ENCODE peak calls at places on chromosomes 2 and 18, in eight cellular contexts. One of them, this sample, is unnamed.

GRCh38 chr18:3346487-3346886 is 84.6 kb downstream of the MYL12B start:
- DNase-seq in RWPE1: no peak
- DNase-seq in NCI-H2029 treated with DMSO at 0.1 percent for 48 hours: no peak
- DNase-seq in NCI-H1092: no peak
- DNase-seq in SHP77 treated with DMSO at 0.1 percent for 48 hours: no peak
- DNase-seq in kidney epithelial cell: no peak
- DNase-seq in AG04450: no peak
- DNase-seq in memory B cell: no peak
- DNase-seq in this sample: no peak

GRCh38 chr2:25894135-25894830 is 16.0 kb upstream of the ASXL2 start:
- DNase-seq in RWPE1: no peak
- DNase-seq in NCI-H2029 treated with DMSO at 0.1 percent for 48 hours: peak
- DNase-seq in NCI-H1092: no peak
- DNase-seq in SHP77 treated with DMSO at 0.1 percent for 48 hours: no peak
- DNase-seq in kidney epithelial cell: no peak
- DNase-seq in AG04450: no peak
- DNase-seq in memory B cell: no peak
- DNase-seq in this sample: no peak

GRCh38 chr2:237861-238260 is 26.0 kb downstream of the SH3YL1 start:
- DNase-seq in RWPE1: no peak
- DNase-seq in NCI-H2029 treated with DMSO at 0.1 percent for 48 hours: no peak
- DNase-seq in NCI-H1092: no peak
- DNase-seq in SHP77 treated with DMSO at 0.1 percent for 48 hours: no peak
- DNase-seq in kidney epithelial cell: no peak
- DNase-seq in AG04450: no peak
- DNase-seq in memory B cell: no peak
- DNase-seq in this sample: no peak

GRCh38 chr2:153163055-153163454 is 315.5 kb downstream of the RPRM start:
- DNase-seq in RWPE1: no peak
- DNase-seq in NCI-H2029 treated with DMSO at 0.1 percent for 48 hours: peak
- DNase-seq in NCI-H1092: peak
- DNase-seq in SHP77 treated with DMSO at 0.1 percent for 48 hours: no peak
- DNase-seq in kidney epithelial cell: peak
- DNase-seq in AG04450: no peak
- DNase-seq in memory B cell: no peak
- DNase-seq in this sample: no peak

GRCh38 chr2:54568876-54569298 is 112.8 kb downstream of the SPTBN1 start:
- DNase-seq in RWPE1: no peak
- DNase-seq in NCI-H2029 treated with DMSO at 0.1 percent for 48 hours: no peak
- DNase-seq in NCI-H1092: no peak
- DNase-seq in SHP77 treated with DMSO at 0.1 percent for 48 hours: no peak
- DNase-seq in kidney epithelial cell: no peak
- DNase-seq in AG04450: no peak
- DNase-seq in memory B cell: no peak
- DNase-seq in this sample: no peak

GRCh38 chr2:60453301-60453700 is 100.2 kb downstream of the BCL11A start:
- DNase-seq in RWPE1: no peak
- DNase-seq in NCI-H2029 treated with DMSO at 0.1 percent for 48 hours: no peak
- DNase-seq in NCI-H1092: no peak
- DNase-seq in SHP77 treated with DMSO at 0.1 percent for 48 hours: no peak
- DNase-seq in kidney epithelial cell: no peak
- DNase-seq in AG04450: no peak
- DNase-seq in memory B cell: no peak
- DNase-seq in this sample: no peak

GRCh38 chr2:30939354-30939753 is 132.1 kb upstream of the CAPN13 start:
- DNase-seq in RWPE1: no peak
- DNase-seq in NCI-H2029 treated with DMSO at 0.1 percent for 48 hours: no peak
- DNase-seq in NCI-H1092: no peak
- DNase-seq in SHP77 treated with DMSO at 0.1 percent for 48 hours: no peak
- DNase-seq in kidney epithelial cell: no peak
- DNase-seq in AG04450: no peak
- DNase-seq in memory B cell: no peak
- DNase-seq in this sample: no peak

GRCh38 chr2:237208373-237209045 is 122.8 kb downstream of the COPS8 start:
- DNase-seq in RWPE1: no peak
- DNase-seq in NCI-H2029 treated with DMSO at 0.1 percent for 48 hours: no peak
- DNase-seq in NCI-H1092: no peak
- DNase-seq in SHP77 treated with DMSO at 0.1 percent for 48 hours: no peak
- DNase-seq in kidney epithelial cell: no peak
- DNase-seq in AG04450: no peak
- DNase-seq in memory B cell: no peak
- DNase-seq in this sample: no peak

GRCh38 chr2:236287656-236288055 is 23.4 kb upstream of the ASB18 start:
- DNase-seq in RWPE1: no peak
- DNase-seq in NCI-H2029 treated with DMSO at 0.1 percent for 48 hours: no peak
- DNase-seq in NCI-H1092: no peak
- DNase-seq in SHP77 treated with DMSO at 0.1 percent for 48 hours: no peak
- DNase-seq in kidney epithelial cell: no peak
- DNase-seq in AG04450: no peak
- DNase-seq in memory B cell: no peak
- DNase-seq in this sample: no peak

GRCh38 chr2:68282814-68283812 is 30.8 kb upstream of the PPP3R1 start:
- DNase-seq in RWPE1: peak
- DNase-seq in NCI-H2029 treated with DMSO at 0.1 percent for 48 hours: peak
- DNase-seq in NCI-H1092: no peak
- DNase-seq in SHP77 treated with DMSO at 0.1 percent for 48 hours: no peak
- DNase-seq in kidney epithelial cell: peak
- DNase-seq in AG04450: no peak
- DNase-seq in memory B cell: peak
- DNase-seq in this sample: no peak

GRCh38 chr18:36424741-36425142 is 127.2 kb downstream of the FHOD3 start:
- DNase-seq in RWPE1: no peak
- DNase-seq in NCI-H2029 treated with DMSO at 0.1 percent for 48 hours: no peak
- DNase-seq in NCI-H1092: no peak
- DNase-seq in SHP77 treated with DMSO at 0.1 percent for 48 hours: no peak
- DNase-seq in kidney epithelial cell: no peak
- DNase-seq in AG04450: no peak
- DNase-seq in memory B cell: no peak
- DNase-seq in this sample: no peak

GRCh38 chr2:104945866-104946265 is 92.0 kb downstream of the POU3F3 start:
- DNase-seq in RWPE1: no peak
- DNase-seq in NCI-H2029 treated with DMSO at 0.1 percent for 48 hours: no peak
- DNase-seq in NCI-H1092: no peak
- DNase-seq in SHP77 treated with DMSO at 0.1 percent for 48 hours: no peak
- DNase-seq in kidney epithelial cell: no peak
- DNase-seq in AG04450: no peak
- DNase-seq in memory B cell: no peak
- DNase-seq in this sample: no peak

This sample was measured in nucleus accumbens.